ENCODE peak calls at places on chromosomes 12 and 14, in nine cellular contexts. K, R, M, H, Q, T, A, F and B are unnamed samples.

GRCh38 chr12:63079791-63080395 is 71.1 kb downstream of the AVPR1A start:
- DNase-seq in K (no peak), R (no peak), M (no peak), H (no peak), Q (no peak), T (no peak), A (no peak), F (no peak), B (no peak)

GRCh38 chr14:29749327-29749726 is 178.3 kb downstream of the PRKD1 start:
- DNase-seq in K (no peak), R (peak), M (no peak), H (peak), Q (no peak), T (no peak), A (no peak), F (no peak), B (no peak)

GRCh38 chr12:50218386-50218785 is 51.2 kb upstream of the CERS5 start:
- DNase-seq in K (no peak), R (peak), M (no peak), H (peak), Q (no peak), T (no peak), A (no peak), F (no peak), B (no peak)

GRCh38 chr12:107329569-107330324 is 236.4 kb upstream of the CRY1 start:
- DNase-seq in K (no peak), R (peak), M (no peak), H (no peak), Q (no peak), T (no peak), A (no peak), F (no peak), B (no peak)

GRCh38 chr12:65675141-65675621 is 149.1 kb upstream of the HMGA2 start:
- DNase-seq in K (no peak), R (peak), M (no peak), H (no peak), Q (no peak), T (no peak), A (no peak), F (no peak), B (no peak)

GRCh38 chr12:51377099-51377984 is 13.9 kb downstream of the GALNT6 start:
- DNase-seq in K (no peak), R (no peak), M (no peak), H (no peak), Q (no peak), T (no peak), A (no peak), F (no peak), B (no peak)

GRCh38 chr14:102200690-102201368 is 61.1 kb downstream of the WDR20 start:
- DNase-seq in K (no peak), R (peak), M (no peak), H (no peak), Q (no peak), T (no peak), A (no peak), F (no peak), B (no peak)

GRCh38 chr14:71451501-71451900 is 480.7 kb upstream of the RGS6 start:
- DNase-seq in K (no peak), R (no peak), M (no peak), H (no peak), Q (no peak), T (no peak), A (no peak), F (no peak), B (no peak)

GRCh38 chr12:11695321-11695720 is 45.8 kb downstream of the ETV6 start:
- DNase-seq in K (no peak), R (peak), M (no peak), H (no peak), Q (peak), T (no peak), A (no peak), F (no peak), B (no peak)

GRCh38 chr12:16588812-16589211 is 17.1 kb downstream of the LMO3 start:
- DNase-seq in K (no peak), R (peak), M (no peak), H (no peak), Q (no peak), T (no peak), A (no peak), F (no peak), B (no peak)

GRCh38 chr14:94104731-94105130 is 5.8 kb upstream of the IFI27 start:
- DNase-seq in K (no peak), R (no peak), M (no peak), H (no peak), Q (no peak), T (no peak), A (no peak), F (no peak), B (no peak)

GRCh38 chr14:66746316-66747006 is 238.5 kb downstream of the GPHN start:
- DNase-seq in K (peak), R (peak), M (no peak), H (peak), Q (no peak), T (no peak), A (no peak), F (no peak), B (no peak)

GRCh38 chr12:65894624-65895023 is 70.3 kb downstream of the HMGA2 start:
- DNase-seq in K (no peak), R (no peak), M (no peak), H (no peak), Q (no peak), T (no peak), A (no peak), F (no peak), B (no peak)

GRCh38 chr14:55133416-55133815 is 4.4 kb downstream of the LGALS3 start:
- DNase-seq in K (no peak), R (peak), M (no peak), H (no peak), Q (peak), T (no peak), A (no peak), F (no peak), B (no peak)

GRCh38 chr12:92927055-92927435 is 2.0 kb downstream of the EEA1 start:
- DNase-seq in K (no peak), R (peak), M (no peak), H (peak), Q (peak), T (no peak), A (no peak), F (no peak), B (no peak)

GRCh38 chr14:104184506-104184905 is 46.1 kb downstream of the KIF26A start:
- DNase-seq in K (peak), R (no peak), M (no peak), H (peak), Q (no peak), T (no peak), A (no peak), F (no peak), B (no peak)

GRCh38 chr14:87457727-87458126 is 535.3 kb downstream of the GALC start:
- DNase-seq in K (no peak), R (no peak), M (no peak), H (no peak), Q (no peak), T (no peak), A (no peak), F (no peak), B (no peak)

GRCh38 chr12:60209933-60210332 is 614.1 kb downstream of the SLC16A7 start:
- DNase-seq in K (peak), R (no peak), M (no peak), H (no peak), Q (no peak), T (no peak), A (no peak), F (no peak), B (no peak)

GRCh38 chr12:46260913-46261476 is 7.8 kb downstream of the SLC38A1 start:
- DNase-seq in K (no peak), R (no peak), M (no peak), H (no peak), Q (no peak), T (no peak), A (no peak), F (no peak), B (no peak)

GRCh38 chr14:40346275-40346674 is 914.0 kb upstream of the FBXO33 start:
- DNase-seq in K (no peak), R (no peak), M (no peak), H (no peak), Q (no peak), T (no peak), A (no peak), F (no peak), B (no peak)

GRCh38 chr14:96297000-96297399 is 41.0 kb downstream of the BDKRB1 start:
- DNase-seq in K (no peak), R (peak), M (no peak), H (peak), Q (no peak), T (no peak), A (no peak), F (no peak), B (no peak)

GRCh38 chr14:94394594-94395305 is 6.3 kb upstream of the SERPINA1 start:
- DNase-seq in K (no peak), R (peak), M (no peak), H (no peak), Q (peak), T (peak), A (no peak), F (peak), B (no peak)

GRCh38 chr14:68042591-68043210 is 223.1 kb downstream of the RAD51B start:
- DNase-seq in K (no peak), R (no peak), M (no peak), H (peak), Q (peak), T (no peak), A (no peak), F (no peak), B (no peak)

GRCh38 chr14:95679148-95679547 is 7.1 kb upstream of the TCL1B start:
- DNase-seq in K (no peak), R (no peak), M (no peak), H (no peak), Q (no peak), T (no peak), A (no peak), F (no peak), B (no peak)

GRCh38 chr12:50635356-50635755 is 128.5 kb upstream of the ATF1 start:
- DNase-seq in K (no peak), R (no peak), M (peak), H (no peak), Q (no peak), T (no peak), A (no peak), F (no peak), B (no peak)

GRCh38 chr14:75319021-75319420 is 40.4 kb downstream of the FOS start:
- DNase-seq in K (no peak), R (no peak), M (no peak), H (no peak), Q (no peak), T (no peak), A (no peak), F (no peak), B (no peak)

GRCh38 chr12:31832740-31833540 is 104.1 kb upstream of the AMN1 start:
- DNase-seq in K (peak), R (no peak), M (no peak), H (no peak), Q (no peak), T (no peak), A (no peak), F (no peak), B (no peak)

GRCh38 chr12:123094349-123095073 is 56.4 kb downstream of the PITPNM2 start:
- DNase-seq in K (peak), R (peak), M (peak), H (peak), Q (peak), T (peak), A (no peak), F (peak), B (no peak)

GRCh38 chr12:29110506-29111442 is 38.3 kb upstream of the FAR2 start:
- DNase-seq in K (no peak), R (no peak), M (no peak), H (no peak), Q (no peak), T (no peak), A (no peak), F (no peak), B (no peak)

GRCh38 chr12:116520801-116521471 is 38.2 kb upstream of the MAP1LC3B2 start:
- DNase-seq in K (no peak), R (peak), M (no peak), H (no peak), Q (no peak), T (no peak), A (no peak), F (no peak), B (no peak)

GRCh38 chr12:15650399-15651128 is 138.6 kb downstream of the EPS8 start:
- DNase-seq in K (no peak), R (no peak), M (no peak), H (no peak), Q (no peak), T (no peak), A (no peak), F (no peak), B (no peak)

GRCh38 chr12:108757842-108758241 is 26.5 kb upstream of the CORO1C start:
- DNase-seq in K (no peak), R (no peak), M (no peak), H (no peak), Q (no peak), T (no peak), A (no peak), F (no peak), B (no peak)

GRCh38 chr12:47360771-47361388 is 281.1 kb upstream of the AMIGO2 start:
- DNase-seq in K (peak), R (no peak), M (no peak), H (no peak), Q (no peak), T (no peak), A (no peak), F (no peak), B (no peak)

GRCh38 chr12:82366182-82366581 is 7.9 kb downstream of the METTL25 start:
- DNase-seq in K (no peak), R (peak), M (no peak), H (no peak), Q (no peak), T (no peak), A (no peak), F (no peak), B (no peak)

GRCh38 chr12:125755512-125755911 is 690.3 kb downstream of the AACS start:
- DNase-seq in K (no peak), R (no peak), M (no peak), H (no peak), Q (no peak), T (no peak), A (no peak), F (no peak), B (no peak)

DNA sequence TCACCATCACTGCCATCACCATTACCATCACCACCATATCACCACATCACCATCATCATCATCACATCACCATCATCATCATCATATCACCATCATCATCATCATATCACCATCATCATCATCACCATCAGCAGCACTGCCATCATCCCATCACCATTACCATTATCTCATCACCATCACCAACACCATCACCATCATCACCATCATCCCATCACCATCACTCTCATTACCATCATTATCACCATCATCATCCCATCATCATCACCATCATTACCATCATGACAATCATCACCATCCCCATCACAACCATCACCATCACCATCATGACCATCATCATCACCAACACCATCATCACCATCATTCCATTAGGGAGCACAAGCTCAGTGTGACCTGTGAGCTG is 318.0 kb downstream of the ADGRD1 start:
- DNase-seq in K (no peak), R (no peak), M (no peak), H (no peak), Q (no peak), T (no peak), A (no peak), F (no peak), B (no peak)
- TF ChIP-seq POLR2A in K (no peak), R (no peak), M (no peak), H (no peak), Q (no peak), T (no peak), A (no peak), F (no peak), B (no peak)

DNA sequence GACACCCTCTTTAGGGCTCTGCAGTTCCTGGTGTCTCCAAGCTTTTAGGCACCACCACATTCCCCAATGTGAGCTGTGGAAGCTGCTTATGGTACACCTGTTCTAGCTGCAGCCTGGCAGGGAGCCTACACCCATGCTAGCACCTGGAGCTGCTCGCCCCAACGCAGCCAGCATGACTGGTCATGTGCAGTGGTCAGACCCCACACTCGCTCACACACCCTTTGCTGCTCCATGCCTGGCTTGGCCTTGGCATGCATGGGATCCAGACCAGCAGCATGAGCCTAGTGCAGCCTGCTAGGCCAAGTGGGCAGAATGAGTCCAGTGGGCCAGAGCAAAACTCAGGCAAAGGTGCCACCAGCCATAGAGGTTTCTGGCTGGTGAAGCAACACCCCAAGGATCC is 86.4 kb upstream of the OSBPL8 start:
- DNase-seq in K (no peak), R (no peak), M (no peak), H (no peak), Q (no peak), T (no peak), A (no peak), F (no peak), B (no peak)
- H3K4me3 ChIP-seq in K (no peak), R (no peak), M (no peak), H (no peak), Q (no peak), T (no peak), A (no peak), F (no peak), B (no peak)

GRCh38 chr14:91281346-91281745 is 36.8 kb upstream of the GPR68 start:
- DNase-seq in K (no peak), R (peak), M (no peak), H (no peak), Q (no peak), T (no peak), A (no peak), F (no peak), B (no peak)
- TF ChIP-seq POLR2A in K (no peak), R (no peak), M (no peak), H (no peak), Q (no peak), T (no peak), A (no peak), F (no peak), B (no peak)

GRCh38 chr14:60651051-60651935 is 2.0 kb upstream of the SIX1 start:
- DNase-seq in K (no peak), R (no peak), M (no peak), H (no peak), Q (no peak), T (no peak), A (no peak), F (no peak), B (no peak)

GRCh38 chr14:60653388-60653690 is 4.1 kb upstream of the SIX1 start:
- DNase-seq in K (no peak), R (no peak), M (no peak), H (no peak), Q (no peak), T (no peak), A (no peak), F (no peak), B (no peak)

GRCh38 chr14:60653709-60654161 is 4.5 kb upstream of the SIX1 start:
- DNase-seq in K (no peak), R (no peak), M (no peak), H (no peak), Q (no peak), T (no peak), A (no peak), F (no peak), B (no peak)

GRCh38 chr14:60651936-60652673 is 2.8 kb upstream of the SIX1 start:
- DNase-seq in K (no peak), R (peak), M (no peak), H (no peak), Q (no peak), T (no peak), A (no peak), F (no peak), B (no peak)

DNA sequence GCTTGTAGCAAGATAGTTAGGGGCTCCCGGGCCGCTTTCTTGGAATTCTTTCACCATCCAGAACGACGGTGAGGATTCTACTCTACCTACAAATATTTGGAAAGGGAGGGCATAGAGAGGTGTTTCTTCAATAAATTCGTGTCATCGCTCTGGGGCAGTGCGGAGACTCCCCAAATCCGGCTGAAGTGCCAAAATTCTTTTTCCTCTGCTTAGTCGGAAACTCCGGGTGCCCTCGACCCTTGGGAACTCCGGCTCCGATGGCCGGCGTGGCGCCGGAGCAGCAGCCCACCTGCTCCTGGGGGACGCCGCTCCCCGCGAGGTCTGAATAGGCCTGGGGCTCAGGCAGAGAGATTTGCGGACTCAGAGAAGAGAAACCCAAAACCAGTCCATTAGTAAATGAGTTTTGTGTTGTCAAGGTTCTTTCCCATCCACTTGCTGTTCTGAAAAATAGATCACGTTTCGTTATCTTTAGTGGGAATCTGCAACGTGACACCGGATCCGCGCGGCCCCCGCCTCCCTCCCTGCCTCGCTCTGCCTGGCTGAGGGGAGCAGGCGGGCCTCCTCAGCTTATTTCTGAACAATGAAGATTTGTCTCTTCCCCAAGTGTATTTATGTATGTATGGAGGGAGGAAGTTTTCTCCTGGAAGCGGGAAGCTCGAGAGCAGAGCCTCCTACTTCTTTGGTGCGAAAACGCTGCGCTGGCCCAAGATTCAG is 3.6 kb upstream of the SIX1 start:
- DNase-seq in K (no peak), R (peak), M (no peak), H (no peak), Q (no peak), T (no peak), A (no peak), F (no peak), B (no peak)
- H3K4me3 ChIP-seq in K (no peak), R (no peak), M (no peak), H (no peak), Q (no peak), T (peak), A (no peak), F (no peak), B (no peak)

GRCh38 chr14:21263284-21264024 is 5.8 kb downstream of the HNRNPC start:
- DNase-seq in K (no peak), R (peak), M (no peak), H (no peak), Q (no peak), T (no peak), A (no peak), F (no peak), B (no peak)
- TF ChIP-seq POLR2A in K (no peak), R (no peak), M (no peak), H (no peak), Q (no peak), T (no peak), A (no peak), F (no peak), B (no peak)

DNA sequence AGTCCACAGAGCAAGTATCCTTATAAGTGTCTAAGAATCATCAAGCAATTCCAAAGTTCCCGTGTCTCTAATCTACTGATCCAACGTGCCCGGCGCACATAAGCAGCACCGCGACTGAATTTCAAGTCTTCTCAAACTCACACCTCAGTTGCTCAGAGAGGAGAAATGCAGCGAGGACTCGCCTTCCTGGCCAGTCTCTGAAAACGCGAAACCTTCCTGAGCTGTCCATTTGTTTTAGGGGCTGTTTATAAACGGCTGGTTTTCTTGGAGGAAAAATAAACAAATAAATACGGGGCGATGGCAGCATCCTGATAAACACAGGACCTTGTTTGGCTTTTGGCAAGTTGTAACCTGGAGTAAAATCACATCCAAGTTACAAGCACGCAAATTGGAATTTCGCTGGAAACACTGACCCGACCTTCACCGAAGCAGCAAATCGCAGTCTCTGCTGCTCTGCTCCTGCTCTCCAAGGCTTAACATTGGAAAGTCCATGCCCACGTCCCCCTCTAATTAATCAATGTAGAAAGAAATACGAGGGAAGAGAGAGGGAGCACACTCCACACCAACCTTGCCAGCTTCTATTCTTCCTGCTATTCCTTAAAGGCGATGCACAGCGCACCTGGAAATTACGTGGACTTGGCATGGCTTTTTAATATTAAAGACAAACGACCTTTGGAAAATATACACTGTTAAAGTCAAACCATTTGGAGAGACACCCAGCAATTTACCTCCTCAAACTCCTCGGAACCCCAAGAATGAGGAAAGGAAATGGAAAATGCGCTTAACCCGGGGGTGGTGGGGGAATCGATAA is 248.7 kb downstream of the APAF1 start:
- DNase-seq in K (no peak), R (no peak), M (no peak), H (no peak), Q (no peak), T (no peak), A (no peak), F (no peak), B (no peak)
- H3K4me3 ChIP-seq in K (no peak), R (no peak), M (peak), H (no peak), Q (no peak), T (peak), A (no peak), F (no peak), B (peak)